ENCODE peak calls at places on chromosomes 11 and 22, in eight cellular contexts. P is osteocyte; O is RWPE1; X is stimulated activated CD4-positive, alpha-beta T cell treated with anti-CD3 and anti-CD28 coated beads, Interleukin-12 subunit alpha, Interleukin-12 subunit beta, amount 100 ng/mL, for 24 hours; D is NCI-H1930; C is GM12865; R is kidney epithelial cell; M is small intestine. B is an unnamed sample.

GRCh38 chr11:19769820-19770219 is 57.2 kb downstream of the NAV2 start:
- DNase-seq in P (no peak), O (no peak), X (no peak), D (no peak), C (peak), R (peak), M (no peak), B (no peak)

GRCh38 chr11:35907648-35908431 is 36.0 kb upstream of the LDLRAD3 start:
- DNase-seq in P (no peak), O (peak), X (no peak), D (no peak), C (peak), R (peak), M (peak), B (no peak)

GRCh38 chr11:34373727-34374126 is 15.9 kb upstream of the ABTB2 start:
- DNase-seq in P (no peak), O (no peak), X (no peak), D (no peak), C (no peak), R (no peak), M (no peak), B (no peak)

GRCh38 chr11:46916669-46917108 is 1.7 kb downstream of the LRP4 start:
- DNase-seq in P (no peak), O (peak), X (peak), D (no peak), C (no peak), R (no peak), M (peak), B (no peak)

GRCh38 chr11:1568451-1568911 is 3.6 kb downstream of the DUSP8 start:
- DNase-seq in P (no peak), O (no peak), X (no peak), D (no peak), C (peak), R (no peak), M (no peak), B (no peak)

GRCh38 chr22:32754413-32755041 is 47.0 kb upstream of the TIMP3 start:
- DNase-seq in P (no peak), O (peak), X (no peak), D (no peak), C (no peak), R (no peak), M (peak), B (no peak)

GRCh38 chr11:71931245-71931602 is 2.4 kb downstream of the RNF121 start:
- DNase-seq in P (no peak), O (no peak), X (no peak), D (no peak), C (peak), R (no peak), M (no peak), B (no peak)

GRCh38 chr11:44072757-44073658 is 6.9 kb downstream of the ACCS start:
- DNase-seq in P (peak), O (no peak), X (no peak), D (no peak), C (no peak), R (no peak), M (no peak), B (no peak)

GRCh38 chr11:122025757-122026156 is 90.3 kb downstream of the BLID start:
- DNase-seq in P (no peak), O (no peak), X (no peak), D (no peak), C (no peak), R (no peak), M (no peak), B (no peak)

GRCh38 chr11:77154381-77155081 is 26.5 kb downstream of the MYO7A start:
- DNase-seq in P (no peak), O (no peak), X (no peak), D (no peak), C (no peak), R (no peak), M (no peak), B (no peak)

GRCh38 chr22:46078241-46079092 is 71.9 kb upstream of the PPARA start:
- DNase-seq in P (no peak), O (peak), X (no peak), D (no peak), C (no peak), R (no peak), M (no peak), B (no peak)

GRCh38 chr11:128282053-128282452 is 305.3 kb downstream of the ETS1 start:
- DNase-seq in P (no peak), O (no peak), X (no peak), D (no peak), C (no peak), R (no peak), M (no peak), B (no peak)

GRCh38 chr22:42080287-42080686 is 787 bp downstream of the SMDT1 start:
- DNase-seq in P (no peak), O (no peak), X (no peak), D (no peak), C (peak), R (no peak), M (peak), B (no peak)

GRCh38 chr11:126336065-126336464 is 19.4 kb upstream of the ST3GAL4 start:
- DNase-seq in P (no peak), O (no peak), X (no peak), D (no peak), C (no peak), R (no peak), M (no peak), B (no peak)

GRCh38 chr22:42994917-42995562 is 19.9 kb downstream of the PACSIN2 start:
- DNase-seq in P (no peak), O (peak), X (no peak), D (no peak), C (peak), R (peak), M (peak), B (no peak)

GRCh38 chr11:15149050-15149449 is 34.3 kb downstream of the INSC start:
- DNase-seq in P (no peak), O (no peak), X (no peak), D (no peak), C (no peak), R (no peak), M (no peak), B (no peak)

GRCh38 chr11:70530629-70531185 is 132.4 kb downstream of the CTTN start:
- DNase-seq in P (no peak), O (no peak), X (no peak), D (no peak), C (no peak), R (no peak), M (no peak), B (no peak)

GRCh38 chr22:43099095-43099494 is 9.9 kb upstream of the TTLL1 start:
- DNase-seq in P (no peak), O (no peak), X (no peak), D (no peak), C (no peak), R (no peak), M (no peak), B (no peak)

GRCh38 chr11:368414-369335 is 624 bp upstream of the B4GALNT4 start:
- DNase-seq in P (peak), O (no peak), X (no peak), D (no peak), C (no peak), R (no peak), M (no peak), B (no peak)

GRCh38 chr11:15967966-15968365 is 388.4 kb downstream of the SOX6 start:
- DNase-seq in P (no peak), O (no peak), X (no peak), D (no peak), C (no peak), R (no peak), M (peak), B (no peak)

GRCh38 chr11:6259638-6260019 is at the start of gene CCKBR:
- DNase-seq in P (no peak), O (no peak), X (no peak), D (peak), C (no peak), R (no peak), M (no peak), B (no peak)

GRCh38 chr11:107581147-107581546 is 9.8 kb upstream of the ELMOD1 start:
- DNase-seq in P (no peak), O (no peak), X (no peak), D (no peak), C (no peak), R (no peak), M (no peak), B (no peak)

GRCh38 chr11:126060651-126061220 is 1.9 kb downstream of the CDON start:
- DNase-seq in P (no peak), O (no peak), X (no peak), D (no peak), C (no peak), R (no peak), M (no peak), B (no peak)

GRCh38 chr22:38614331-38615122 is 41.7 kb downstream of the FAM227A start:
- DNase-seq in P (no peak), O (no peak), X (no peak), D (no peak), C (no peak), R (no peak), M (no peak), B (no peak)

GRCh38 chr22:50611341-50612060 is 10.9 kb downstream of the MAPK8IP2 start:
- DNase-seq in P (no peak), O (no peak), X (no peak), D (no peak), C (no peak), R (no peak), M (no peak), B (no peak)

GRCh38 chr11:125314264-125315087 is 149.9 kb downstream of the PKNOX2 start:
- DNase-seq in P (no peak), O (no peak), X (no peak), D (no peak), C (no peak), R (no peak), M (no peak), B (no peak)

GRCh38 chr11:106088896-106089295 is 11.4 kb downstream of the AASDHPPT start:
- DNase-seq in P (no peak), O (no peak), X (no peak), D (no peak), C (no peak), R (no peak), M (no peak), B (no peak)

GRCh38 chr11:15106201-15106965 is 8.3 kb upstream of the INSC start:
- DNase-seq in P (peak), O (peak), X (no peak), D (no peak), C (no peak), R (peak), M (no peak), B (no peak)

GRCh38 chr11:74417860-74418508 is 19.8 kb upstream of the PGM2L1 start:
- DNase-seq in P (no peak), O (no peak), X (no peak), D (no peak), C (no peak), R (no peak), M (no peak), B (no peak)

GRCh38 chr11:104164028-104164520 is at the start of gene PDGFD:
- DNase-seq in P (peak), O (peak), X (no peak), D (peak), C (peak), R (peak), M (peak), B (no peak)

GRCh38 chr11:95505927-95506426 is 275.0 kb upstream of the SESN3 start:
- DNase-seq in P (no peak), O (no peak), X (no peak), D (no peak), C (no peak), R (no peak), M (no peak), B (no peak)

GRCh38 chr22:44360686-44361381 is 48.1 kb upstream of the SHISAL1 start:
- DNase-seq in P (peak), O (peak), X (no peak), D (no peak), C (no peak), R (no peak), M (no peak), B (no peak)

GRCh38 chr11:90476442-90477007 is 253.7 kb upstream of the CHORDC1 start:
- DNase-seq in P (no peak), O (peak), X (peak), D (peak), C (peak), R (peak), M (peak), B (no peak)

GRCh38 chr22:41177626-41178424 is 27.3 kb upstream of the L3MBTL2 start:
- DNase-seq in P (peak), O (no peak), X (no peak), D (no peak), C (no peak), R (no peak), M (no peak), B (no peak)

GRCh38 chr11:134207538-134208239 is 16.1 kb downstream of the NCAPD3 start:
- DNase-seq in P (no peak), O (no peak), X (peak), D (no peak), C (peak), R (no peak), M (peak), B (peak)

GRCh38 chr11:119315139-119316016 is 1.6 kb downstream of the MCAM start:
- DNase-seq in P (no peak), O (no peak), X (no peak), D (no peak), C (peak), R (no peak), M (no peak), B (no peak)

GRCh38 chr22:22941831-22942510 is 54.4 kb downstream of the IGLL5 start:
- DNase-seq in P (peak), O (no peak), X (no peak), D (no peak), C (peak), R (no peak), M (no peak), B (no peak)

B was measured in activated CD4-positive, CD25-positive, alpha-beta regulatory T cell treated with anti-CD3 and anti-CD28 coated beads, Interleukin-2, amount 50 U/mL, for 16 hours.